ENCODE peak calls at places on chromosomes 11 and 22, in four cellular contexts. R is spleen, L is uterus, T is ovary. W is an unnamed sample.

GRCh38 chr11:60625262-60625661 is 74.2 kb upstream of the MS4A8 start:
- DNase-seq in R (no peak), L (no peak), T (no peak), W (peak; percentile 19)

GRCh38 chr11:9692696-9693095 is 28.8 kb downstream of the SWAP70 start:
- DNase-seq in R (no peak), L (no peak), T (no peak), W (no peak)

GRCh38 chr11:13068211-13068610 is 59.1 kb downstream of the RASSF10 start:
- DNase-seq in R (no peak), L (no peak), T (no peak), W (no peak)

GRCh38 chr11:66856496-66857233 is at the start of gene LRFN4:
- DNase-seq in R (peak; percentile 90), L (peak; percentile 47), T (no peak), W (peak; percentile 70)

GRCh38 chr11:66264893-66265292 is 3.5 kb upstream of the RAB1B start:
- DNase-seq in R (peak; percentile 80), L (no peak), T (no peak), W (no peak)

GRCh38 chr11:128061321-128061871 is 526.0 kb downstream of the ETS1 start:
- DNase-seq in R (no peak), L (no peak), T (no peak), W (no peak)

GRCh38 chr11:127789887-127790286 is 789.3 kb upstream of the KIRREL3 start:
- DNase-seq in R (no peak), L (no peak), T (no peak), W (no peak)

GRCh38 chr11:34277166-34277565 is 80.6 kb downstream of the ABTB2 start:
- DNase-seq in R (no peak), L (no peak), T (no peak), W (no peak)

GRCh38 chr11:60739114-60739513 is 14.6 kb downstream of the MS4A18 start:
- DNase-seq in R (no peak), L (no peak), T (no peak), W (no peak)

GRCh38 chr11:116990061-116990473 is 108.2 kb downstream of the SIK3 start:
- DNase-seq in R (no peak), L (no peak), T (no peak), W (no peak)

GRCh38 chr11:77088236-77089003 is 14.2 kb upstream of the OMP start:
- DNase-seq in R (peak; percentile 39), L (no peak), T (no peak), W (no peak)

DNA sequence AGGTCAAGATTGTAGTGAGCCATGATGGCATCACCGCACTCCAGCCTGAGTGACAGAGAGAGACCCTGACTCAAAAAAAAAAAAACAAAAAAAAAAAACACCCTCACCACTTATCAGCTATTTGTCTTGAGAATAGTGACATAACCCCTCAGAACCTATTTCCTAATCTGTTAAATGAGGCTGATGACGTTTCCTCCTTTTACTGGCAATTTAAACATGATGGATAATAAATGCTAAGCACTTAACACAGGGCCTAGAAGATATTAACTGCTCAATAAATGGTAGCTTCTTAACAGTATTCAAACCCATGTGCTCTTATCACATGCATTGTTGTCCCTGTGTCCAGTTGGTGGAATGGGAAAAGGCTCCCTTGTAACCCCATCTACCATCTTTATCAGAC is 34.6 kb downstream of the LIMK2 start:
- DNase-seq in R (no peak), L (no peak), T (no peak), W (no peak)
- TF ChIP-seq POLR2A in R (no peak), L (no peak), T (no peak), W (no peak)

GRCh38 chr11:131186629-131187075 is 183.8 kb upstream of the NTM start:
- DNase-seq in R (no peak), L (no peak), T (no peak), W (no peak)
- TF ChIP-seq POLR2A in R (no peak), L (no peak), T (no peak), W (no peak)

GRCh38 chr11:3378426-3379423 is at the start of gene ZNF195:
- DNase-seq in R (peak; percentile 98), L (peak; percentile 97), T (peak; percentile 97), W (peak; percentile 96)
- TF ChIP-seq POLR2A in R (peak; percentile 8), L (peak; percentile 17), T (peak; percentile 47), W (peak; percentile 89)

DNA sequence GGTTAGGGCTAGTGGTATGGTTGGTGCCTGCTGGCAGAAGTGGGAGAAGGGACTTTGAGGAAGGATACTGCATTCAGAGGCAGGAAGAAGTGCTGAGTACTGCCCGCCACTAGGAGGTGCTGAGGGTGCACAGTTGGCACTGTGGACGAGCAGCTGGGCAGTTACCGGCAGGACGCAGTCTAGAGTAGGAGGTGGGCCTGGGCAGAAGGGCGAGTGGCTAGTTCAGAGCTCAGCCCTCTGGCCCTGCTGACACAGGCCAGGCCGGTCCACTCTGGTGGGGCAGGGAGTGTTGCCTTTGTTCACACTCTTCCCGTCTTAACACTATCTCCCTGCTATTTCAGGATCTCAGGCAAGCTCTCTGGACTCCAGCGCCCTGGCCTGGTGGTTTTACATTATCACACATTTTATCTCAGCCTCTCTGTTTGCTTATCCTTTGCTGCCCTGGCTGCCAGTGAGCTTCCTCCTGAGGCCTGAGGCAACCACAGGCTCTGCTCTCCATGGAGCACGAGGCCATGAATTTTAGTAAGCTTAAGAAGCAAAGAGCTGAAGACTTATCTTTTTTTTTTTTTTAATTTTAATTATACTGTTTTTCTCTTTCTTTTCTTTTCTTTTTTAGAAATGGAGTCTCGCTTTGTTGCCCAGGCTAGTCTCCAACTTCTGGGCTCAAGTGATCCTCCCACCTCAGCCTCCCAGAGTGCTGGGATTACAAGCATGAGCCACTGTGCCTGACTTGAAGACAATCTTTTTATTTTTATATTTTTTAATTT is 26.9 kb downstream of the SNAP29 start:
- DNase-seq in R (peak; percentile 90), L (peak; percentile 70), T (peak; percentile 74), W (peak; percentile 73)
- TF ChIP-seq POLR2A in R (no peak), L (no peak), T (no peak), W (no peak)